ENCODE peak calls at places on chromosomes 13 and 19, in ten cellular contexts. M, L, G, S, Q, D, X, B, C and A are unnamed samples.

GRCh38 chr13:50187352-50188029 is 172.2 kb downstream of the KCNRG start:
- DNase-seq in X (no peak), D (no peak), S (no peak), B (no peak), Q (no peak), G (no peak), C (no peak), M (no peak), L (no peak), A (no peak)

GRCh38 chr19:11361037-11361770 is 6.0 kb downstream of the PLPPR2 start:
- DNase-seq in G (no peak), C (no peak), Q (peak), B (peak), X (no peak), L (no peak), S (no peak), D (no peak), M (no peak), A (no peak)

GRCh38 chr19:56946164-56946563 is 105.6 kb upstream of the PEG3 start:
- DNase-seq in S (no peak), B (no peak), M (no peak), C (no peak), X (no peak), D (no peak), L (no peak), Q (no peak), G (no peak), A (no peak)

GRCh38 chr19:13172335-13173128 is 22.3 kb downstream of the IER2 start:
- DNase-seq in B (peak), L (peak), G (peak), Q (peak), D (peak), S (no peak), C (no peak), X (peak), M (peak), A (peak)

GRCh38 chr19:4472174-4472974 is at the start of gene HDGFL2:
- DNase-seq in G (no peak), B (no peak), L (no peak), X (no peak), M (no peak), S (no peak), Q (no peak), C (no peak), D (no peak), A (no peak)

GRCh38 chr13:109162248-109163051 is 533.0 kb downstream of the MYO16 start:
- DNase-seq in X (no peak), B (no peak), G (no peak), S (no peak), C (no peak), M (no peak), D (no peak), L (no peak), Q (no peak), A (no peak)

GRCh38 chr19:48568345-48568886 is 16.4 kb downstream of the SULT2B1 start:
- DNase-seq in C (peak), L (peak), G (no peak), S (no peak), D (peak), M (no peak), X (peak), B (peak), Q (peak), A (no peak)

GRCh38 chr19:7265963-7266362 is 28.3 kb downstream of the INSR start:
- DNase-seq in X (no peak), Q (no peak), G (no peak), C (no peak), M (no peak), L (no peak), D (no peak), B (peak), S (no peak), A (no peak)